ENCODE peak calls at places on chromosomes 12 and 14, in ten cellular contexts. U is CD8-positive, alpha-beta T cell; C is osteoblast; O is GM18507; I is activated gamma-delta T cell treated with anti-CD3 and anti-CD28 coated beads, Interleukin-2, amount 50 U/mL, for 16 hours; D is anterior cingulate cortex; V is thyroid gland; B is NCI-H1092 treated with DMSO at 0.1 percent for 48 hours; N is stimulated activated CD4-positive, alpha-beta T cell treated with anti-CD3 and anti-CD28 coated beads, TNF-alpha, amount 100 ng/mL, for 48 hours; F is T-helper 9 cell. P is an unnamed sample.

GRCh38 chr12:96140110-96140509 is 54.1 kb upstream of the ELK3 start:
- DNase-seq in V (no peak), U (no peak), C (peak), O (no peak), N (no peak), I (no peak), B (no peak), D (no peak), F (no peak), P (no peak)

GRCh38 chr12:52203126-52203921 is 11.5 kb upstream of the KRT80 start:
- DNase-seq in C (peak), N (no peak), D (peak), V (peak), I (no peak), U (no peak), B (peak), F (no peak), O (no peak), P (no peak)

GRCh38 chr12:124566181-124567034 is 1.0 kb downstream of the NCOR2 start:
- DNase-seq in F (peak), B (peak), D (peak), I (no peak), N (peak), V (peak), U (peak), O (no peak), C (peak), P (peak)

GRCh38 chr12:131094831-131095805 is 141.4 kb downstream of the ADGRD1 start:
- DNase-seq in V (no peak), N (no peak), U (no peak), F (no peak), D (no peak), O (no peak), I (no peak), C (peak), B (no peak), P (no peak)

GRCh38 chr14:91892918-91893527 is 25.7 kb upstream of the TC2N start:
- DNase-seq in O (no peak), F (peak), B (peak), D (no peak), I (no peak), V (no peak), C (no peak), N (no peak), U (peak), P (no peak)

GRCh38 chr12:121765573-121765972 is 27.9 kb downstream of the RHOF start:
- DNase-seq in V (no peak), N (no peak), D (no peak), O (no peak), B (no peak), U (no peak), F (no peak), I (no peak), C (peak), P (no peak)

GRCh38 chr14:64656986-64657385 is 47.2 kb upstream of the PLEKHG3 start:
- DNase-seq in F (no peak), C (no peak), I (no peak), B (no peak), N (no peak), D (no peak), O (no peak), U (no peak), V (no peak), P (no peak)

GRCh38 chr14:92719890-92720323 is 28.5 kb downstream of the LGMN start:
- DNase-seq in O (no peak), U (no peak), F (no peak), D (no peak), I (no peak), N (no peak), V (peak), B (peak), C (peak), P (no peak)

GRCh38 chr12:128808651-128809050 is 15.1 kb downstream of the SLC15A4 start:
- DNase-seq in O (no peak), B (no peak), I (no peak), V (no peak), D (no peak), N (no peak), C (no peak), U (no peak), F (no peak), P (no peak)

GRCh38 chr12:53939141-53940108 is 794 bp downstream of the HOXC13 start:
- DNase-seq in N (no peak), F (no peak), V (peak), O (no peak), U (no peak), D (no peak), B (no peak), I (no peak), C (peak), P (no peak)

GRCh38 chr12:104692335-104693218 is 235.8 kb downstream of the CHST11 start:
- DNase-seq in B (no peak), C (no peak), U (no peak), D (no peak), O (no peak), N (no peak), F (no peak), V (no peak), I (no peak), P (no peak)

GRCh38 chr14:77376380-77376770 is 519 bp downstream of the TMED8 start:
- DNase-seq in C (peak), O (no peak), I (peak), U (peak), F (peak), D (no peak), B (peak), V (peak), N (peak), P (no peak)

GRCh38 chr14:84420236-84420635 is 1109.7 kb upstream of the FLRT2 start:
- DNase-seq in C (no peak), N (no peak), D (no peak), U (no peak), I (no peak), O (no peak), F (no peak), B (no peak), V (no peak), P (no peak)

GRCh38 chr12:6605425-6606330 is 1.5 kb downstream of the CHD4 start:
- DNase-seq in I (no peak), U (peak), B (peak), C (peak), N (no peak), V (peak), O (no peak), F (peak), D (no peak), P (peak)

GRCh38 chr14:30283822-30284446 is 275.0 kb upstream of the G2E3 start:
- DNase-seq in O (no peak), U (no peak), N (peak), I (no peak), B (no peak), F (no peak), V (peak), D (no peak), C (peak), P (no peak)

GRCh38 chr12:131570596-131570995 is 140.3 kb upstream of the SFSWAP start:
- DNase-seq in D (no peak), C (peak), U (no peak), O (no peak), B (no peak), V (no peak), F (no peak), N (no peak), I (no peak), P (no peak)

GRCh38 chr12:89789862-89790261 is 81.2 kb upstream of the ATP2B1 start:
- DNase-seq in U (no peak), V (no peak), F (no peak), D (no peak), O (peak), B (no peak), N (no peak), C (no peak), I (no peak), P (no peak)

P was measured in activated T-helper 1 cell treated with anti-CD3 and anti-CD28 coated beads, Interleukin-12 subunit alpha, Interleukin-12 subunit beta, Interleukin-2, Interleukin-4 antibody, amounts not matched to agents 30 ng/mL and 10 ng/mL and 1 ng/mL, durations not matched to agents 14 hours and 24 hours and 36 hours.